ENCODE peak calls at places on chromosomes 5 and 9, in seven cellular contexts. Q is posterior cingulate gyrus, R is HS-5, C is adipocyte, I is GM03348, B is EL, T is MV-4-11. X is an unnamed sample.

GRCh38 chr5:20694121-20694520 is 706.1 kb upstream of the CDH18 start:
- DNase-seq in I (no peak), C (no peak), Q (no peak), R (no peak), T (peak), B (no peak), X (no peak)

GRCh38 chr9:98687911-98688310 is 20.8 kb downstream of the GABBR2 start:
- DNase-seq in B (no peak), T (no peak), R (no peak), Q (no peak), C (no peak), I (peak), X (no peak)

GRCh38 chr5:18999478-18999877 is 988.5 kb downstream of the CDH18 start:
- DNase-seq in R (no peak), T (no peak), C (no peak), B (no peak), Q (no peak), I (no peak), X (no peak)

GRCh38 chr5:138986186-138986775 is 111.1 kb upstream of the LRRTM2 start:
- DNase-seq in I (no peak), C (no peak), T (no peak), B (no peak), R (no peak), Q (no peak), X (no peak)

GRCh38 chr5:11050596-11051304 is 289.7 kb upstream of the DAP start:
- DNase-seq in Q (no peak), T (peak), C (no peak), I (no peak), B (peak), R (peak), X (peak)

GRCh38 chr5:151819830-151820229 is 48.1 kb downstream of the G3BP1 start:
- DNase-seq in R (no peak), C (no peak), Q (no peak), B (no peak), I (no peak), T (no peak), X (no peak)

GRCh38 chr9:20402273-20402875 is 219.9 kb downstream of the MLLT3 start:
- DNase-seq in B (no peak), I (no peak), C (no peak), Q (no peak), T (no peak), R (no peak), X (no peak)

GRCh38 chr5:53817183-53817582 is 256.7 kb downstream of the NDUFS4 start:
- DNase-seq in C (peak), T (no peak), Q (no peak), R (no peak), B (no peak), I (no peak), X (peak)

GRCh38 chr9:81771606-81772005 is 82.3 kb upstream of the TLE1 start:
- DNase-seq in T (peak), R (no peak), C (peak), I (peak), Q (no peak), B (peak), X (peak)

GRCh38 chr5:76402251-76402879 is 720 bp upstream of the IQGAP2 start:
- DNase-seq in B (peak), R (no peak), I (peak), T (peak), C (no peak), Q (no peak), X (no peak)

GRCh38 chr5:99815-100214 is 7.8 kb downstream of the PLEKHG4B start:
- DNase-seq in R (no peak), T (no peak), B (no peak), I (no peak), C (no peak), Q (no peak), X (no peak)

GRCh38 chr9:37454238-37454637 is 11.0 kb downstream of the ZBTB5 start:
- DNase-seq in Q (no peak), I (no peak), T (no peak), R (no peak), B (no peak), C (no peak), X (no peak)

GRCh38 chr5:32193591-32193990 is 19.5 kb upstream of the GOLPH3 start:
- DNase-seq in C (peak), B (peak), I (no peak), T (peak), R (no peak), Q (no peak), X (peak)

GRCh38 chr5:103461223-103461622 is 101.4 kb downstream of the NUDT12 start:
- DNase-seq in Q (no peak), C (peak), T (no peak), I (peak), R (peak), B (peak), X (peak)

GRCh38 chr9:34169125-34169524 is 9.7 kb upstream of the UBAP1 start:
- DNase-seq in C (no peak), T (peak), R (no peak), I (no peak), B (no peak), Q (no peak), X (no peak)